ENCODE peak calls at places on chromosomes 3 and 15, in seven cellular contexts. A is endodermal cell; G is prostate gland; L is aorta; Q is transverse colon; Y is lower lobe of right lung; F is CD8-positive, alpha-beta T cell. D is an unnamed sample. For H3K36me3 and H3K27me3, the result is how much of the 10 kb centered on the place peaks cover.

GRCh38 chr3:122794779-122795673 is at the start of gene SLC49A4:
- DNase-seq in A (peak), G (peak), L (peak), Q (peak), Y (peak), F (peak), D (peak)

GRCh38 chr3:153848701-153849100 is 272.5 kb upstream of the ARHGEF26 start:
- DNase-seq in A (no peak), G (no peak), L (no peak), Q (no peak), Y (no peak), F (no peak), D (no peak)

GRCh38 chr3:134106580-134106979 is 76.9 kb upstream of the SLCO2A1 start:
- DNase-seq in A (no peak), G (no peak), L (no peak), Q (no peak), Y (no peak), F (no peak), D (no peak)

GRCh38 chr3:169171739-169172138 is 491.8 kb downstream of the MECOM start:
- DNase-seq in A (no peak), G (no peak), L (no peak), Q (no peak), Y (no peak), F (no peak), D (no peak)

GRCh38 chr3:193391902-193392301 is 13.3 kb upstream of the ATP13A5 start:
- DNase-seq in A (no peak), G (no peak), L (no peak), Q (no peak), Y (no peak), F (no peak), D (peak)

GRCh38 chr15:96331942-96332853 is 1.7 kb downstream of the NR2F2 start:
- DNase-seq in A (peak), G (no peak), L (no peak), Q (peak), Y (peak), F (no peak), D (peak)

GRCh38 chr15:97653896-97654295 is 306.6 kb upstream of the ARRDC4 start:
- DNase-seq in A (no peak), G (no peak), L (no peak), Q (no peak), Y (no peak), F (no peak), D (no peak)

GRCh38 chr15:77710171-77710570 is 77.5 kb upstream of the LINGO1 start:
- DNase-seq in A (no peak), G (no peak), L (no peak), Q (no peak), Y (no peak), F (no peak), D (no peak)

GRCh38 chr3:184417619-184418327 is 37.9 kb downstream of the CHRD start:
- DNase-seq in A (peak), G (peak), L (peak), Q (peak), Y (peak), F (peak), D (peak)

GRCh38 chr3:159861369-159861987 is 127.2 kb upstream of the IL12A start:
- DNase-seq in A (no peak), G (no peak), L (no peak), Q (no peak), Y (no peak), F (no peak), D (no peak)

GRCh38 chr3:126340596-126340942 is 16.6 kb downstream of the KLF15 start:
- DNase-seq in A (no peak), G (no peak), L (peak), Q (peak), Y (peak), F (peak), D (no peak)

GRCh38 chr3:141960731-141961130 is 84.3 kb downstream of the ATP1B3 start:
- DNase-seq in A (no peak), G (no peak), L (no peak), Q (no peak), Y (no peak), F (no peak), D (peak)

GRCh38 chr3:14771593-14772497 is 46.9 kb upstream of the FGD5 start:
- DNase-seq in A (peak), G (no peak), L (no peak), Q (no peak), Y (no peak), F (no peak), D (no peak)

GRCh38 chr15:76346666-76347506 is 10.3 kb downstream of the ISL2 start:
- DNase-seq in A (peak), G (no peak), L (no peak), Q (peak), Y (no peak), F (no peak), D (no peak)

GRCh38 chr3:64765951-64766350 is 78.2 kb upstream of the ADAMTS9 start:
- DNase-seq in A (no peak), G (no peak), L (no peak), Q (no peak), Y (no peak), F (no peak), D (no peak)

GRCh38 chr3:160486459-160486869 is 36.9 kb upstream of the TRIM59 start:
- DNase-seq in A (no peak), G (no peak), L (no peak), Q (no peak), Y (no peak), F (no peak), D (no peak)

GRCh38 chr15:58269455-58270414 is 131.6 kb downstream of the AQP9 start:
- DNase-seq in A (peak), G (peak), L (no peak), Q (peak), Y (no peak), F (peak), D (peak)

GRCh38 chr15:96042734-96043224 is 287.7 kb upstream of the NR2F2 start:
- DNase-seq in A (no peak), G (no peak), L (no peak), Q (no peak), Y (no peak), F (no peak), D (no peak)

GRCh38 chr3:120420855-120421570 is 29.8 kb downstream of the FSTL1 start:
- DNase-seq in A (peak), G (peak), L (no peak), Q (no peak), Y (no peak), F (no peak), D (no peak)

GRCh38 chr3:183328823-183329222 is 75.8 kb downstream of the B3GNT5 start:
- DNase-seq in A (no peak), G (no peak), L (no peak), Q (no peak), Y (no peak), F (no peak), D (no peak)

GRCh38 chr15:95724908-95725633 is 605.4 kb upstream of the NR2F2 start:
- DNase-seq in A (no peak), G (no peak), L (no peak), Q (no peak), Y (no peak), F (no peak), D (no peak)

GRCh38 chr3:107543666-107544065 is 20.9 kb downstream of the BBX start:
- DNase-seq in A (no peak), G (no peak), L (no peak), Q (no peak), Y (no peak), F (no peak), D (no peak)

GRCh38 chr15:62486041-62486440 is 321.0 kb upstream of the C2CD4B start:
- DNase-seq in A (no peak), G (no peak), L (no peak), Q (no peak), Y (no peak), F (no peak), D (no peak)

GRCh38 chr3:71551286-71551919 is 32.1 kb downstream of the FOXP1 start:
- DNase-seq in A (no peak), G (no peak), L (no peak), Q (no peak), Y (no peak), F (no peak), D (no peak)

GRCh38 chr3:131033480-131034080 is 6.9 kb downstream of the NEK11 start:
- DNase-seq in A (no peak), G (no peak), L (no peak), Q (no peak), Y (no peak), F (peak), D (no peak)

GRCh38 chr3:174229916-174230315 is 629.2 kb upstream of the NAALADL2 start:
- DNase-seq in A (no peak), G (no peak), L (no peak), Q (no peak), Y (no peak), F (no peak), D (no peak)

GRCh38 chr3:3799173-3800075 is at the start of gene LRRN1:
- DNase-seq in A (peak), G (peak), L (peak), Q (peak), Y (peak), F (peak), D (peak)

GRCh38 chr3:105130911-105131310 is 235.8 kb upstream of the ALCAM start:
- DNase-seq in A (no peak), G (no peak), L (no peak), Q (no peak), Y (no peak), F (no peak), D (no peak)
- H3K36me3 ChIP-seq in A (under half), G (under half), L (under half), Q (under half), Y (under half), F (under half), D (under half)

GRCh38 chr3:8963137-8963853 is at the start of gene RAD18:
- DNase-seq in A (peak), G (peak), L (peak), Q (peak), Y (peak), F (peak), D (peak)

GRCh38 chr3:8964436-8965370 is 1.4 kb upstream of the RAD18 start:
- DNase-seq in A (peak), G (peak), L (no peak), Q (peak), Y (no peak), F (no peak), D (peak)

GRCh38 chr3:8962226-8962861 is 928 bp downstream of the RAD18 start:
- DNase-seq in A (no peak), G (no peak), L (no peak), Q (no peak), Y (no peak), F (no peak), D (no peak)

GRCh38 chr3:8954938-8955763 is 8.1 kb downstream of the RAD18 start:
- DNase-seq in A (no peak), G (no peak), L (no peak), Q (no peak), Y (no peak), F (no peak), D (no peak)

GRCh38 chr3:8959683-8960082 is 3.6 kb downstream of the RAD18 start:
- DNase-seq in A (no peak), G (no peak), L (no peak), Q (no peak), Y (no peak), F (no peak), D (no peak)
- H3K4me3 ChIP-seq in A (no peak), G (no peak), L (no peak), Q (no peak), Y (no peak), F (no peak), D (no peak)

DNA sequence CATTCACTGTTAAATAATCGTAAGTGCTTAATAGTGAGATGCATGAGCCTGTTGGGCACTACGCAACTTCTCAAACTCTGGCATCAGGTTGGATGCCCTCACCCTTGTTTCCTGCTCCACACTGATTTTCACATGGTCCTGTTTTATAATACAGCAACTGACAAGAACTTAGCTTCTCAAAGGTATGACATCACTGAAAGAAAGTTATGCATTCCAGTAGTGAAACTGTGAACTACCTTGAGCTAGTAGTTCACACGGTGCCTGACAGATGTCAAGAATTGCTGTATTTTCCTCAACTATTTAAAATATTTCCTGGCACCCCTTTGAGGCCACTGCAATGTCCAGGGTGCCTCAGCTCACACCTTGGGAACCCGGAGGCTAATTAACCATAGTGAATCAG is 327.5 kb downstream of the RORA start:
- DNase-seq in A (no peak), G (no peak), L (no peak), Q (no peak), Y (no peak), F (no peak), D (no peak)
- H3K27me3 ChIP-seq in A (under half), G (under half), L (under half), Q (under half), Y (under half), F (under half), D (under half)

DNA sequence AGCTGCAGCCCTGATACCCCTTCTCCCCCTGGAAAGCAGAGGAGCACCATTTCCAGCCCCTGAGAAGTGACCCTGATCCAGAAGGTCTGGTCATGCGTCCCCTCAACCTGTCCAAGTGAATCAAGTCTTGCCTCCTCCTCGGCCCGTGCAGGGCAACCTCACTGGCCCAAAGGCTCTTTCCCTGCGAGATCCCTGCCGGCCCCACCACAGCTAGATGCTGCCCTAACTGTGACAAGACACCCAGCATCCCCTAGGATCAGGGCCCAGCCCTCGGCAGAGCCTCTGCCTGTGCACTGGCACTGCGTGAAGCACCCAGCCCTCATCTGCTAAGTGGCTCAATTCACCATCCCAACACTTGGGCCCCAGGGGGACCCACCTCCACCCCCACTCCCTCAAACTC is 155.1 kb downstream of the NUP210 start:
- DNase-seq in A (no peak), G (no peak), L (peak), Q (no peak), Y (no peak), F (no peak), D (no peak)
- H3K36me3 ChIP-seq in A (under half), G (under half), L (under half), Q (under half), Y (under half), F (under half), D (under half)

D was measured in MG63.